ENCODE peak calls at places on chromosome 14, in eight cellular contexts. F, V, M, G, H, T, Q and E are unnamed samples.
A peak's percentile ranks its signal among the peaks of the same experiment; 100 is the strongest.

GRCh38 chr14:102824832-102825231 is 47.6 kb downstream of the TRAF3 start:
- DNase-seq in F (no peak), V (no peak), M (peak; percentile 39), G (peak; percentile 49), H (no peak), T (no peak), Q (peak; percentile 39), E (peak; percentile 71)

GRCh38 chr14:100103261-100104005 is 38.2 kb downstream of the EVL start:
- DNase-seq in F (no peak), V (no peak), M (peak; percentile 71), G (peak; percentile 78), H (no peak), T (no peak), Q (peak; percentile 26), E (peak; percentile 67)

GRCh38 chr14:47549886-47550285 is 125.5 kb downstream of the MDGA2 start:
- DNase-seq in F (no peak), V (no peak), M (no peak), G (no peak), H (no peak), T (no peak), Q (no peak), E (no peak)

GRCh38 chr14:34843011-34843554 is 32.1 kb downstream of the BAZ1A start:
- DNase-seq in F (peak; percentile 31), V (no peak), M (peak; percentile 84), G (peak; percentile 88), H (no peak), T (peak; percentile 16), Q (peak; percentile 68), E (peak; percentile 75)

GRCh38 chr14:33273978-33274377 is 335.3 kb downstream of the NPAS3 start:
- DNase-seq in F (no peak), V (no peak), M (no peak), G (no peak), H (no peak), T (no peak), Q (no peak), E (no peak)

GRCh38 chr14:76500480-76500879 is 124.5 kb downstream of the ESRRB start:
- DNase-seq in F (no peak), V (no peak), M (no peak), G (no peak), H (no peak), T (no peak), Q (peak; percentile 17), E (no peak)

GRCh38 chr14:30020271-30020670 is 92.6 kb upstream of the PRKD1 start:
- DNase-seq in F (no peak), V (no peak), M (no peak), G (no peak), H (no peak), T (no peak), Q (no peak), E (no peak)

GRCh38 chr14:55450987-55451386 is 10.6 kb upstream of the TBPL2 start:
- DNase-seq in F (no peak), V (no peak), M (no peak), G (no peak), H (peak; percentile 3), T (no peak), Q (no peak), E (no peak)

GRCh38 chr14:54177861-54178591 is 218.8 kb upstream of the CDKN3 start:
- DNase-seq in F (no peak), V (no peak), M (peak; percentile 28), G (no peak), H (no peak), T (no peak), Q (no peak), E (no peak)

GRCh38 chr14:34099630-34100029 is 148.8 kb upstream of the EGLN3 start:
- DNase-seq in F (no peak), V (no peak), M (no peak), G (no peak), H (no peak), T (no peak), Q (no peak), E (no peak)

GRCh38 chr14:32681598-32681997 is 257.1 kb upstream of the NPAS3 start:
- DNase-seq in F (no peak), V (no peak), M (no peak), G (no peak), H (no peak), T (no peak), Q (no peak), E (no peak)

GRCh38 chr14:53619625-53620324 is 336.9 kb downstream of the BMP4 start:
- DNase-seq in F (no peak), V (no peak), M (peak; percentile 60), G (peak; percentile 17), H (no peak), T (no peak), Q (peak; percentile 61), E (peak; percentile 28)

GRCh38 chr14:54881235-54881760 is 21.3 kb downstream of the GCH1 start:
- DNase-seq in F (no peak), V (no peak), M (peak; percentile 73), G (peak; percentile 74), H (no peak), T (peak; percentile 37), Q (peak; percentile 70), E (peak; percentile 88)

GRCh38 chr14:105117710-105118385 is 50.7 kb downstream of the JAG2 start:
- DNase-seq in F (no peak), V (no peak), M (no peak), G (no peak), H (peak; percentile 62), T (no peak), Q (no peak), E (no peak)

GRCh38 chr14:91338369-91338768 is 79.3 kb downstream of the CCDC88C start:
- DNase-seq in F (no peak), V (no peak), M (no peak), G (peak; percentile 51), H (no peak), T (no peak), Q (no peak), E (no peak)

GRCh38 chr14:92794547-92794941 is 439 bp downstream of the GOLGA5 start:
- DNase-seq in F (no peak), V (no peak), M (peak; percentile 24), G (no peak), H (peak; percentile 91), T (no peak), Q (peak; percentile 24), E (peak; percentile 28)

GRCh38 chr14:92794961-92795360 is 856 bp downstream of the GOLGA5 start:
- DNase-seq in F (no peak), V (no peak), M (no peak), G (no peak), H (no peak), T (no peak), Q (no peak), E (no peak)

GRCh38 chr14:92792885-92793284 is 1.2 kb upstream of the GOLGA5 start:
- DNase-seq in F (no peak), V (no peak), M (no peak), G (no peak), H (no peak), T (no peak), Q (peak; percentile 16), E (peak; percentile 28)

GRCh38 chr14:92797935-92798653 is 4.0 kb downstream of the GOLGA5 start:
- DNase-seq in F (no peak), V (no peak), M (no peak), G (no peak), H (no peak), T (no peak), Q (no peak), E (no peak)

DNA sequence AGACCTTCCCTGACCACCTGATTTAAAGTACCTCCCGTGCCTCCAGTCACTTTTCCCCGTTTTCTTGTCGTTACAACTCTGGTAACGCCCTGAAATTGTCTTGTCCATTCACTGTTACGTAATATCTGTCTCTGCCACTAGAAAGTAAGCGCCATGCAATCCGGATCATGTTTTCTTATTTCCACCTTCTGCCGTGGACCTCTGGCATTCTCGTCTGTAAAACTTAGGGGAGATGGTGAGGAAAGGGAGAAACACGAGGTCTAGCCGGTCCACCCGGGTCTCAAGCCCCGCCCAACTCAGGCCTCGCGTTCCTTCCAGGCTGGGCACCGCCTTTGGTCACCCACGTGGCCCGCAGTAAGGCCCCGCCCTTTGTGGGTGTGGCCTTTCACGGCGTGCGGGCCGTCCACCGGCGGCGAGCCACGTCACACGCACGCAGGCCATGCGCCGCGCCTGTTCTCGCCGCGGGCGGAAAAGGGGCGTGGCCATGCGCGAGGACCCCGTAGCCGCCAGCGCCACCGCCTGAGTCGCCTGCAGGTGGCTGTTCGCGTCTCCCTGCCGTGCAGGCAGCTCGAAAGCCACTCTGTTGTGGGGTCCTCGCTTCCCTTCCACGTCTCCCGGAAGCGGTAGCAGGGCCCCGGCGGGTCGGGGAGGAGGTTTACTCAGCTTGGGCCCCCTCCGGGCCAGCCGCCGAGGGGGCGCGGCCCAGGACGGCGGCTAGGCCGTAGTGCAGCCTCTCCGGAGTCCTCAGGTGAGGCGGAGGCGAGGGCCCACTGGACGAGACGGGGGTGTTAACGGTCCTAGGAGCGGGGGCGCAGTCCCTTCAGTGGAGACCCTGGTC is at the start of gene GOLGA5:
- DNase-seq in F (peak; percentile 97), V (peak; percentile 96), M (peak; percentile 98), G (peak; percentile 99), H (peak; percentile 99), T (peak; percentile 98), Q (peak; percentile 97), E (peak; percentile 99)
- TF ChIP-seq CTCF in F (no peak), V (no peak), M (no peak), G (no peak), H (peak; percentile 22), T (peak; percentile 27), Q (no peak), E (no peak)

DNA sequence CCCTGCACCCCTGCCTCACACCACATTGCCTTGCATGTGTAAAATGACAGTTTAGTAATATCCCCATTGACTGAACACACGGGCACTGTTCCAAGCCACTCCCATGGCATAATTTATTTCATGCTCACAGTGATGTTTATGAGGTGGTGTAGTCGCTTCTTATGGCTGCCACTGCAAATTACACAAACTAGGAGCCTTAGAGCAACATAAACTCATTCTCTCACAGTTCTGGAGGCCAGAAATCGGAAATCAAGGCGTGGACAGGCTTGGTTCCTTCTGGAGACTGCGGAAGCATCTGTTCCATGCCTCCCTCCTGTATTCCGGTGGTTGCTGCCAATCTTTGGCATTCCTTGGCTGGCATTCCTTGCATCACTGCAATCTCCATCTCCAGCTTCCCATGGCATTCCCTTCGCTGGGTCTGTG is 97.3 kb downstream of the RIN3 start:
- DNase-seq in F (no peak), V (no peak), M (no peak), G (no peak), H (no peak), T (no peak), Q (no peak), E (no peak)
- H3K4me3 ChIP-seq in F (no peak overlapping the region), V (no peak overlapping the region), M (no peak overlapping the region), G (no peak overlapping the region), H (no peak overlapping the region), T (no peak overlapping the region), Q (no peak overlapping the region), E (no peak overlapping the region)

GRCh38 chr14:57435923-57436322 is 45.5 kb downstream of the NAA30 start:
- DNase-seq in F (no peak), V (no peak), M (no peak), G (no peak), H (no peak), T (no peak), Q (no peak), E (no peak)
- TF ChIP-seq CTCF in F (no peak), V (no peak), M (no peak), G (no peak), H (no peak), T (no peak), Q (no peak), E (peak; percentile 1)

DNA sequence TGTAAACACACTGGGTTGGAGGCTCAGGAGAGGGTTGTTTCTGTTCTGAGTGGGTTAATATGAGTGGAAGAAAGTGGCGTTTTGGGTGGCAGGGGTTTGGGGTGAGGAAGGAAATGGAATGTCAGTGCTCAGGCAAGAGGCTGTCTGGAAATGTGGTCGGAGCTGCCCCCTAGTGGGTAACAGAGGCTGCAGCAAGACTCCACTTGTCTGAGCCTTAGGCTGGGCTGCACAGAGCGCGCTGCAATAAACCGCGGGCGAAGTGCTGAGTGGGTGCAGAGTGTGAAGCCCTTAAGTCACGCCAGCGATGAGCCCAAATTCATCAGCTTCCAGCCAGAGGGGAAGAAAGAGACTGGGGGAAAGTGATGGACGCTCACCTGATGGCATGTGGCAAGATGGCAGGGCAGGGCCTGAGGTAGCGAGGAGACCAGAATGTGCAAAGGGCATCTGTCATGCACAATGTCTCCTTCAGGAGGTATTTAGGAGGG is 12.3 kb downstream of the VSX2 start:
- DNase-seq in F (peak; percentile 48), V (peak; percentile 80), M (peak; percentile 84), G (peak; percentile 82), H (no peak), T (peak; percentile 59), Q (peak; percentile 77), E (peak; percentile 86)
- H3K4me3 ChIP-seq in F (no peak overlapping the region), V (no peak overlapping the region), M (peak overlapping the region; percentile 53), G (peak overlapping the region; percentile 43), H (peak overlapping the region; percentile 24), T (peak overlapping the region; percentile 8), Q (peak overlapping the region; percentile 58), E (peak overlapping the region; percentile 47)